ENCODE peak calls at places on chromosomes 13 and 19, in ten cellular contexts. One of them, this sample, is unnamed. For H3K4me1, the result is how much of the 10 kb centered on the place peaks cover.

GRCh38 chr13:20370815-20371421 is 138.8 kb upstream of the GJB6 start:
- DNase-seq in fibroblast of lung: no peak
- DNase-seq in colonic mucosa: no peak
- DNase-seq in tibial artery: no peak
- DNase-seq in CD4-positive, CD25-positive, alpha-beta regulatory T cell: no peak
- DNase-seq in lung: no peak
- DNase-seq in cardiac muscle cell: no peak
- DNase-seq in CD8-positive, alpha-beta T cell: no peak
- DNase-seq in hepatocyte: no peak
- DNase-seq in SJSA1: no peak
- DNase-seq in this sample: no peak

GRCh38 chr13:22112956-22113750 is 442.3 kb downstream of the FGF9 start:
- DNase-seq in CD8-positive, alpha-beta T cell: no peak
- DNase-seq in colonic mucosa: no peak
- DNase-seq in hepatocyte: no peak
- DNase-seq in CD4-positive, CD25-positive, alpha-beta regulatory T cell: no peak
- DNase-seq in SJSA1: no peak
- DNase-seq in lung: no peak
- DNase-seq in cardiac muscle cell: no peak
- DNase-seq in tibial artery: no peak
- DNase-seq in fibroblast of lung: no peak
- DNase-seq in this sample: no peak

GRCh38 chr19:10013316-10013715 is at the start of gene RDH8:
- DNase-seq in lung: no peak
- DNase-seq in CD4-positive, CD25-positive, alpha-beta regulatory T cell: no peak
- DNase-seq in tibial artery: no peak
- DNase-seq in cardiac muscle cell: no peak
- DNase-seq in SJSA1: no peak
- DNase-seq in fibroblast of lung: no peak
- DNase-seq in CD8-positive, alpha-beta T cell: no peak
- DNase-seq in hepatocyte: no peak
- DNase-seq in colonic mucosa: no peak
- DNase-seq in this sample: no peak

GRCh38 chr13:44364601-44365000 is 9.0 kb upstream of the SERP2 start:
- DNase-seq in lung: no peak
- DNase-seq in CD8-positive, alpha-beta T cell: no peak
- DNase-seq in cardiac muscle cell: peak
- DNase-seq in fibroblast of lung: peak
- DNase-seq in CD4-positive, CD25-positive, alpha-beta regulatory T cell: no peak
- DNase-seq in SJSA1: peak
- DNase-seq in colonic mucosa: no peak
- DNase-seq in tibial artery: no peak
- DNase-seq in hepatocyte: no peak
- DNase-seq in this sample: no peak

GRCh38 chr13:28001837-28002473 is 13.5 kb upstream of the URAD start:
- DNase-seq in CD4-positive, CD25-positive, alpha-beta regulatory T cell: no peak
- DNase-seq in colonic mucosa: no peak
- DNase-seq in hepatocyte: no peak
- DNase-seq in fibroblast of lung: no peak
- DNase-seq in lung: no peak
- DNase-seq in SJSA1: no peak
- DNase-seq in CD8-positive, alpha-beta T cell: no peak
- DNase-seq in tibial artery: peak
- DNase-seq in cardiac muscle cell: no peak
- DNase-seq in this sample: no peak

GRCh38 chr13:99648905-99649304 is 147.6 kb downstream of the TM9SF2 start:
- DNase-seq in SJSA1: no peak
- DNase-seq in hepatocyte: no peak
- DNase-seq in cardiac muscle cell: no peak
- DNase-seq in lung: no peak
- DNase-seq in colonic mucosa: peak
- DNase-seq in tibial artery: no peak
- DNase-seq in CD8-positive, alpha-beta T cell: no peak
- DNase-seq in CD4-positive, CD25-positive, alpha-beta regulatory T cell: no peak
- DNase-seq in fibroblast of lung: no peak
- DNase-seq in this sample: no peak

GRCh38 chr19:40219721-40220276 is 1.6 kb upstream of the TTC9B start:
- DNase-seq in CD4-positive, CD25-positive, alpha-beta regulatory T cell: no peak
- DNase-seq in fibroblast of lung: peak
- DNase-seq in cardiac muscle cell: peak
- DNase-seq in CD8-positive, alpha-beta T cell: no peak
- DNase-seq in tibial artery: no peak
- DNase-seq in colonic mucosa: no peak
- DNase-seq in hepatocyte: peak
- DNase-seq in lung: no peak
- DNase-seq in SJSA1: peak
- DNase-seq in this sample: no peak

GRCh38 chr19:50551713-50552187 is 16.5 kb downstream of the LRRC4B start:
- DNase-seq in tibial artery: no peak
- DNase-seq in CD4-positive, CD25-positive, alpha-beta regulatory T cell: no peak
- DNase-seq in cardiac muscle cell: peak
- DNase-seq in fibroblast of lung: no peak
- DNase-seq in SJSA1: no peak
- DNase-seq in lung: no peak
- DNase-seq in CD8-positive, alpha-beta T cell: no peak
- DNase-seq in hepatocyte: no peak
- DNase-seq in colonic mucosa: no peak
- DNase-seq in this sample: peak

GRCh38 chr19:18488838-18489626 is 32.8 kb downstream of the ELL start:
- DNase-seq in CD8-positive, alpha-beta T cell: no peak
- DNase-seq in fibroblast of lung: no peak
- DNase-seq in cardiac muscle cell: no peak
- DNase-seq in hepatocyte: peak
- DNase-seq in SJSA1: no peak
- DNase-seq in tibial artery: no peak
- DNase-seq in colonic mucosa: no peak
- DNase-seq in lung: no peak
- DNase-seq in CD4-positive, CD25-positive, alpha-beta regulatory T cell: no peak
- DNase-seq in this sample: peak

GRCh38 chr19:18490719-18491118 is 31.2 kb downstream of the ELL start:
- DNase-seq in hepatocyte: no peak
- DNase-seq in fibroblast of lung: no peak
- DNase-seq in lung: no peak
- DNase-seq in colonic mucosa: no peak
- DNase-seq in CD8-positive, alpha-beta T cell: no peak
- DNase-seq in CD4-positive, CD25-positive, alpha-beta regulatory T cell: no peak
- DNase-seq in tibial artery: no peak
- DNase-seq in cardiac muscle cell: no peak
- DNase-seq in SJSA1: no peak
- DNase-seq in this sample: no peak

GRCh38 chr19:18488403-18488723 is 33.5 kb downstream of the ELL start:
- DNase-seq in lung: no peak
- DNase-seq in fibroblast of lung: no peak
- DNase-seq in cardiac muscle cell: no peak
- DNase-seq in hepatocyte: no peak
- DNase-seq in colonic mucosa: no peak
- DNase-seq in tibial artery: no peak
- DNase-seq in SJSA1: peak
- DNase-seq in CD8-positive, alpha-beta T cell: no peak
- DNase-seq in CD4-positive, CD25-positive, alpha-beta regulatory T cell: no peak
- DNase-seq in this sample: no peak

GRCh38 chr19:18487576-18488402 is 34.1 kb downstream of the ELL start:
- DNase-seq in CD4-positive, CD25-positive, alpha-beta regulatory T cell: no peak
- DNase-seq in tibial artery: no peak
- DNase-seq in fibroblast of lung: no peak
- DNase-seq in CD8-positive, alpha-beta T cell: no peak
- DNase-seq in cardiac muscle cell: no peak
- DNase-seq in SJSA1: no peak
- DNase-seq in lung: no peak
- DNase-seq in colonic mucosa: no peak
- DNase-seq in hepatocyte: no peak
- DNase-seq in this sample: peak

DNA sequence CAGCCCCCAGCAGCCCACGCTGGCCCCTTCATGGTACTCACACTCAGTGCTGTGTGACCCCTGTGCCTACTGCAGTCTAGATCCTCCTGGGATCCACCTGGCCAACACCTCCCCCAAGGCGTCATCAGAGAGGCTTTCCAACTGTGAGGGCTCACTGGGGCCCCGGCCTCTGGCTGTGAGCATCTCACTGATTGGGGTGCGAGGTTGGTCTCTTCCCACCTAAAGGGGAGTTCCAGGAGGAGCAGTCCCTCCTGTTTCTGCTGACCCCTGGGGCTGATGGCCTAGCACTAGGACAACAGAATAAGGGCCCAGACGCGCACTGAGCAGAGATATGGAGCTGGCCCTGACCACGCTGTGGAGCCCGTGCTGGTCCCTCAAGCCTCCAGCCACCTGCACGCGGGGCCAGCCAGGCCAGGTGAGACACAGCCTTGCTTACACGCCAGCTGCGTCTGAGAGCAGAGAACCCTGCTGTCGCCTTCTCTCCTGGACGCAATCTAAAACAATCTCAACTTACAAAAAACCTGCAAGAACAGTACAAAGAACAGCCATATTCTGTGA is 32.2 kb downstream of the ELL start:
- DNase-seq in cardiac muscle cell: no peak
- DNase-seq in CD4-positive, CD25-positive, alpha-beta regulatory T cell: no peak
- DNase-seq in SJSA1: no peak
- DNase-seq in CD8-positive, alpha-beta T cell: no peak
- DNase-seq in tibial artery: no peak
- DNase-seq in lung: no peak
- DNase-seq in colonic mucosa: no peak
- DNase-seq in hepatocyte: no peak
- DNase-seq in fibroblast of lung: no peak
- DNase-seq in this sample: no peak
- H3K4me1 ChIP-seq in cardiac muscle cell: under half
- H3K4me1 ChIP-seq in CD4-positive, CD25-positive, alpha-beta regulatory T cell: under half
- H3K4me1 ChIP-seq in SJSA1: under half
- H3K4me1 ChIP-seq in CD8-positive, alpha-beta T cell: under half
- H3K4me1 ChIP-seq in tibial artery: half or more
- H3K4me1 ChIP-seq in lung: under half
- H3K4me1 ChIP-seq in colonic mucosa: under half
- H3K4me1 ChIP-seq in hepatocyte: under half
- H3K4me1 ChIP-seq in fibroblast of lung: under half
- H3K4me1 ChIP-seq in this sample: half or more

GRCh38 chr19:48372904-48373303 is 8.7 kb downstream of the SYNGR4 start:
- DNase-seq in SJSA1: no peak
- DNase-seq in cardiac muscle cell: no peak
- DNase-seq in CD8-positive, alpha-beta T cell: no peak
- DNase-seq in CD4-positive, CD25-positive, alpha-beta regulatory T cell: no peak
- DNase-seq in hepatocyte: no peak
- DNase-seq in colonic mucosa: peak
- DNase-seq in tibial artery: no peak
- DNase-seq in fibroblast of lung: peak
- DNase-seq in lung: no peak
- DNase-seq in this sample: no peak

GRCh38 chr19:48381178-48381950 is 10.0 kb downstream of the KDELR1 start:
- DNase-seq in cardiac muscle cell: no peak
- DNase-seq in SJSA1: no peak
- DNase-seq in colonic mucosa: no peak
- DNase-seq in CD8-positive, alpha-beta T cell: no peak
- DNase-seq in hepatocyte: no peak
- DNase-seq in CD4-positive, CD25-positive, alpha-beta regulatory T cell: no peak
- DNase-seq in lung: no peak
- DNase-seq in fibroblast of lung: no peak
- DNase-seq in tibial artery: no peak
- DNase-seq in this sample: no peak

GRCh38 chr19:48379058-48379457 is 12.3 kb downstream of the KDELR1 start:
- DNase-seq in SJSA1: no peak
- DNase-seq in CD8-positive, alpha-beta T cell: no peak
- DNase-seq in fibroblast of lung: no peak
- DNase-seq in lung: no peak
- DNase-seq in CD4-positive, CD25-positive, alpha-beta regulatory T cell: no peak
- DNase-seq in colonic mucosa: peak
- DNase-seq in cardiac muscle cell: no peak
- DNase-seq in tibial artery: no peak
- DNase-seq in hepatocyte: no peak
- DNase-seq in this sample: no peak

GRCh38 chr19:48373567-48373966 is 9.4 kb downstream of the SYNGR4 start:
- DNase-seq in tibial artery: no peak
- DNase-seq in hepatocyte: no peak
- DNase-seq in fibroblast of lung: no peak
- DNase-seq in CD4-positive, CD25-positive, alpha-beta regulatory T cell: no peak
- DNase-seq in CD8-positive, alpha-beta T cell: no peak
- DNase-seq in SJSA1: no peak
- DNase-seq in lung: no peak
- DNase-seq in cardiac muscle cell: no peak
- DNase-seq in colonic mucosa: no peak
- DNase-seq in this sample: no peak

GRCh38 chr19:48378194-48378570 is 13.2 kb downstream of the KDELR1 start:
- DNase-seq in tibial artery: no peak
- DNase-seq in CD8-positive, alpha-beta T cell: no peak
- DNase-seq in cardiac muscle cell: no peak
- DNase-seq in CD4-positive, CD25-positive, alpha-beta regulatory T cell: no peak
- DNase-seq in colonic mucosa: no peak
- DNase-seq in lung: no peak
- DNase-seq in fibroblast of lung: no peak
- DNase-seq in SJSA1: no peak
- DNase-seq in hepatocyte: no peak
- DNase-seq in this sample: no peak
- H3K4me1 ChIP-seq in tibial artery: under half
- H3K4me1 ChIP-seq in CD8-positive, alpha-beta T cell: under half
- H3K4me1 ChIP-seq in cardiac muscle cell: under half
- H3K4me1 ChIP-seq in CD4-positive, CD25-positive, alpha-beta regulatory T cell: under half
- H3K4me1 ChIP-seq in colonic mucosa: under half
- H3K4me1 ChIP-seq in lung: under half
- H3K4me1 ChIP-seq in fibroblast of lung: under half
- H3K4me1 ChIP-seq in SJSA1: under half
- H3K4me1 ChIP-seq in hepatocyte: under half
- H3K4me1 ChIP-seq in this sample: under half

GRCh38 chr19:13026478-13026999 is 31.3 kb downstream of the NFIX start:
- DNase-seq in tibial artery: peak
- DNase-seq in CD8-positive, alpha-beta T cell: no peak
- DNase-seq in hepatocyte: peak
- DNase-seq in lung: no peak
- DNase-seq in fibroblast of lung: peak
- DNase-seq in colonic mucosa: peak
- DNase-seq in CD4-positive, CD25-positive, alpha-beta regulatory T cell: no peak
- DNase-seq in SJSA1: peak
- DNase-seq in cardiac muscle cell: peak
- DNase-seq in this sample: no peak

GRCh38 chr19:13028027-13028426 is 32.8 kb downstream of the NFIX start:
- DNase-seq in SJSA1: no peak
- DNase-seq in fibroblast of lung: no peak
- DNase-seq in CD8-positive, alpha-beta T cell: no peak
- DNase-seq in lung: no peak
- DNase-seq in colonic mucosa: no peak
- DNase-seq in CD4-positive, CD25-positive, alpha-beta regulatory T cell: no peak
- DNase-seq in cardiac muscle cell: no peak
- DNase-seq in tibial artery: no peak
- DNase-seq in hepatocyte: no peak
- DNase-seq in this sample: no peak

GRCh38 chr19:13025819-13026477 is 30.7 kb downstream of the NFIX start:
- DNase-seq in cardiac muscle cell: no peak
- DNase-seq in tibial artery: peak
- DNase-seq in CD8-positive, alpha-beta T cell: no peak
- DNase-seq in CD4-positive, CD25-positive, alpha-beta regulatory T cell: no peak
- DNase-seq in colonic mucosa: no peak
- DNase-seq in hepatocyte: no peak
- DNase-seq in fibroblast of lung: no peak
- DNase-seq in lung: no peak
- DNase-seq in SJSA1: no peak
- DNase-seq in this sample: no peak

GRCh38 chr19:13027557-13027956 is 32.3 kb downstream of the NFIX start:
- DNase-seq in SJSA1: no peak
- DNase-seq in tibial artery: no peak
- DNase-seq in CD4-positive, CD25-positive, alpha-beta regulatory T cell: no peak
- DNase-seq in cardiac muscle cell: no peak
- DNase-seq in hepatocyte: no peak
- DNase-seq in fibroblast of lung: no peak
- DNase-seq in CD8-positive, alpha-beta T cell: no peak
- DNase-seq in lung: no peak
- DNase-seq in colonic mucosa: no peak
- DNase-seq in this sample: no peak

DNA sequence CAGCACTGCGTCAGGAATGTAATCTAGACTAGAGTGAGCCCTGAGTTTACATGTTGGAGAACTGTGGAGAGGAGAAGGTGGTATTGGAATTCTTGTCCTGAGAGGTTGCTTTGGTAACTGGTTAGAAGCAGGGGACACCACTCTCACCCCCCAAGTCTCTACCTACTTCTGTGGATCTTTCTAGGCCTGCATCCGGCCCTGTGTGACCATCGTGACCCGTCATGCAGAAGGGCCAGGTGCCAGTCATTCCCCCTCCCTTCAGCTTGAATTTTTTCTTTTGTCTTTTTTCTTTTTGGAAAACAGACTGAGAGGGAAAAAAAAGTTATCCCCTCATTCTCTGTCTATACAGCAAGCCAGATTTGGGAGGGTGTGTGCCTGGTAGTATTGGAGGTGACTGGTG is 31.8 kb downstream of the NFIX start:
- DNase-seq in CD8-positive, alpha-beta T cell: no peak
- DNase-seq in fibroblast of lung: no peak
- DNase-seq in CD4-positive, CD25-positive, alpha-beta regulatory T cell: no peak
- DNase-seq in SJSA1: no peak
- DNase-seq in colonic mucosa: no peak
- DNase-seq in tibial artery: no peak
- DNase-seq in lung: no peak
- DNase-seq in hepatocyte: no peak
- DNase-seq in cardiac muscle cell: no peak
- DNase-seq in this sample: no peak
- H3K4me1 ChIP-seq in CD8-positive, alpha-beta T cell: under half
- H3K4me1 ChIP-seq in fibroblast of lung: under half
- H3K4me1 ChIP-seq in CD4-positive, CD25-positive, alpha-beta regulatory T cell: under half
- H3K4me1 ChIP-seq in SJSA1: under half
- H3K4me1 ChIP-seq in colonic mucosa: under half
- H3K4me1 ChIP-seq in tibial artery: half or more
- H3K4me1 ChIP-seq in lung: under half
- H3K4me1 ChIP-seq in hepatocyte: under half
- H3K4me1 ChIP-seq in cardiac muscle cell: under half
- H3K4me1 ChIP-seq in this sample: under half

GRCh38 chr19:6060600-6061391 is 49.5 kb downstream of the RFX2 start:
- DNase-seq in tibial artery: peak
- DNase-seq in fibroblast of lung: peak
- DNase-seq in CD8-positive, alpha-beta T cell: peak
- DNase-seq in CD4-positive, CD25-positive, alpha-beta regulatory T cell: peak
- DNase-seq in lung: no peak
- DNase-seq in hepatocyte: peak
- DNase-seq in colonic mucosa: peak
- DNase-seq in cardiac muscle cell: no peak
- DNase-seq in SJSA1: no peak
- DNase-seq in this sample: peak

GRCh38 chr19:6058411-6059201 is 51.7 kb downstream of the RFX2 start:
- DNase-seq in SJSA1: no peak
- DNase-seq in CD8-positive, alpha-beta T cell: no peak
- DNase-seq in tibial artery: peak
- DNase-seq in colonic mucosa: peak
- DNase-seq in fibroblast of lung: no peak
- DNase-seq in lung: no peak
- DNase-seq in hepatocyte: no peak
- DNase-seq in cardiac muscle cell: no peak
- DNase-seq in CD4-positive, CD25-positive, alpha-beta regulatory T cell: no peak
- DNase-seq in this sample: peak

GRCh38 chr19:6059396-6059947 is 50.8 kb downstream of the RFX2 start:
- DNase-seq in CD4-positive, CD25-positive, alpha-beta regulatory T cell: no peak
- DNase-seq in hepatocyte: no peak
- DNase-seq in CD8-positive, alpha-beta T cell: no peak
- DNase-seq in colonic mucosa: no peak
- DNase-seq in tibial artery: peak
- DNase-seq in fibroblast of lung: no peak
- DNase-seq in cardiac muscle cell: no peak
- DNase-seq in lung: no peak
- DNase-seq in SJSA1: no peak
- DNase-seq in this sample: peak

GRCh38 chr19:6061420-6062130 is 48.7 kb downstream of the RFX2 start:
- DNase-seq in hepatocyte: no peak
- DNase-seq in tibial artery: peak
- DNase-seq in SJSA1: no peak
- DNase-seq in fibroblast of lung: no peak
- DNase-seq in cardiac muscle cell: no peak
- DNase-seq in colonic mucosa: peak
- DNase-seq in CD4-positive, CD25-positive, alpha-beta regulatory T cell: no peak
- DNase-seq in CD8-positive, alpha-beta T cell: no peak
- DNase-seq in lung: peak
- DNase-seq in this sample: peak

GRCh38 chr19:6059996-6060599 is 50.2 kb downstream of the RFX2 start:
- DNase-seq in hepatocyte: no peak
- DNase-seq in lung: no peak
- DNase-seq in fibroblast of lung: no peak
- DNase-seq in cardiac muscle cell: no peak
- DNase-seq in CD4-positive, CD25-positive, alpha-beta regulatory T cell: peak
- DNase-seq in colonic mucosa: peak
- DNase-seq in tibial artery: peak
- DNase-seq in SJSA1: no peak
- DNase-seq in CD8-positive, alpha-beta T cell: no peak
- DNase-seq in this sample: peak
- H3K4me1 ChIP-seq in hepatocyte: under half
- H3K4me1 ChIP-seq in lung: under half
- H3K4me1 ChIP-seq in fibroblast of lung: under half
- H3K4me1 ChIP-seq in cardiac muscle cell: under half
- H3K4me1 ChIP-seq in CD4-positive, CD25-positive, alpha-beta regulatory T cell: under half
- H3K4me1 ChIP-seq in colonic mucosa: under half
- H3K4me1 ChIP-seq in tibial artery: under half
- H3K4me1 ChIP-seq in SJSA1: under half
- H3K4me1 ChIP-seq in CD8-positive, alpha-beta T cell: under half
- H3K4me1 ChIP-seq in this sample: under half